ENCODE peak calls at places on chromosomes 16 and 17, in five cellular contexts. E is MM.1S, A is PC-9, O is GM23338, X is PC-3. D is an unnamed sample. For H3F3A and H3K9me2, the result is how much of the 10 kb centered on the place peaks cover.

GRCh38 chr17:65627892-65628622 is 66.6 kb upstream of the AXIN2 start:
- DNase-seq in E (peak), A (peak), O (no peak), X (peak), D (peak)

GRCh38 chr17:30380106-30380420 is 1.3 kb downstream of the CPD start:
- DNase-seq in E (no peak), A (no peak), O (no peak), X (peak), D (peak)

GRCh38 chr17:58269557-58270291 is 11.0 kb downstream of the MPO start:
- DNase-seq in E (no peak), A (no peak), O (no peak), X (no peak), D (no peak)

GRCh38 chr16:16991711-16992110 is 479.0 kb downstream of the XYLT1 start:
- DNase-seq in E (no peak), A (no peak), O (peak), X (no peak), D (no peak)

GRCh38 chr17:980406-981291 is 1.1 kb upstream of the NXN start:
- DNase-seq in E (peak), A (peak), O (peak), X (peak), D (peak)

GRCh38 chr17:2364132-2365116 is 27.1 kb downstream of the SGSM2 start:
- DNase-seq in E (no peak), A (no peak), O (no peak), X (no peak), D (no peak)

GRCh38 chr16:55499951-55500350 is 8.9 kb upstream of the LPCAT2 start:
- DNase-seq in E (no peak), A (peak), O (no peak), X (peak), D (peak)

GRCh38 chr16:30005341-30006094 is 5.3 kb downstream of the DOC2A start:
- DNase-seq in E (peak), A (no peak), O (peak), X (peak), D (peak)

GRCh38 chr16:84109598-84110325 is 7.0 kb downstream of the MBTPS1 start:
- DNase-seq in E (peak), A (no peak), O (no peak), X (no peak), D (peak)

GRCh38 chr16:84107921-84108320 is 8.8 kb downstream of the MBTPS1 start:
- DNase-seq in E (no peak), A (no peak), O (no peak), X (no peak), D (no peak)

GRCh38 chr16:84115919-84116719 is 623 bp downstream of the MBTPS1 start:
- DNase-seq in E (peak), A (peak), O (no peak), X (peak), D (peak)

GRCh38 chr16:84110527-84110926 is 6.2 kb downstream of the MBTPS1 start:
- DNase-seq in E (peak), A (no peak), O (no peak), X (no peak), D (no peak)

DNA sequence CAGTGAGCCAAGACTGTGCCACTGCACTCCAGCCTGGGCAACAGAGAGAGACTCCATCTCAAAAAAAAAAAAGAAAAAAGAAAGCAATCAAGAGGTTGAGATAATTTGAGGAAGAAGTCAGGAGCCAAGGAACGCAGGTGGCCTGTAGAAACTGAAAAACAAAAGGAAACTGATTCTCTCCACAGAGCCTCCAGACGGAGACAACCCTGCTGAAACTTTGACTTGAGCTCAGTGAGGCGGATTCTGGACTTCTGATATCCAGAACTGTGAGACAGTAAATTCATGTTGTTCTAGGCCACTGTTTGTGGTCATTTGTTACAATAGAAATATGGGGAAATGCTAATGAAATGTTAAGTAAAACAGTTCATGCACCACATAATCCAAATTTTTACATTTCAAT is 5.3 kb downstream of the MBTPS1 start:
- DNase-seq in E (peak), A (no peak), O (no peak), X (no peak), D (no peak)
- TF ChIP-seq EZH2 in E (no peak), A (no peak), O (no peak), X (no peak), D (no peak)

GRCh38 chr17:6448473-6448872 is 4.2 kb downstream of the PIMREG start:
- DNase-seq in E (no peak), A (no peak), O (no peak), X (no peak), D (no peak)
- H3F3A ChIP-seq in E (under half), A (under half), O (under half), X (under half), D (under half)

DNA sequence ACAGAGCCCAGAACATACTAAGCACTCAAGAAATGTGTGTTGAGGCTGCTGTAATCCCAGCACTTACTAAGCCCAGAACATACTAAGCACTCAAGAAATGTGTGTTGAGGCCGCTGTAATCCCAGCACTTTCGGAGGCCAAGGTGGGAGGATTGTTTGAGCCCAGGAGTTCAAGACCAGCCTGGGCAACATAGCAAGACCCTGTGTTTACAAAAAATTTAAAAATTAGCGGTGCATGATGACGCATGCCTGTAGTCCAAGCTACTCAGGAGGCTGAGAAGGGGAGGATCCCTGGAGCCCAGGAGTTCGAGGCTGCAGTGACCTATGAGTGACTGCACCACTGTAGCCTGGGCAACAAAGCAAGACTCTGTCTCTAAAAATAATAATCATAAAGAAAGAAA is 6.7 kb upstream of the ZDHHC1 start:
- DNase-seq in E (no peak), A (no peak), O (no peak), X (no peak), D (no peak)
- H3K9me2 ChIP-seq in E (under half), A (under half), O (under half), X (under half), D (under half)

DNA sequence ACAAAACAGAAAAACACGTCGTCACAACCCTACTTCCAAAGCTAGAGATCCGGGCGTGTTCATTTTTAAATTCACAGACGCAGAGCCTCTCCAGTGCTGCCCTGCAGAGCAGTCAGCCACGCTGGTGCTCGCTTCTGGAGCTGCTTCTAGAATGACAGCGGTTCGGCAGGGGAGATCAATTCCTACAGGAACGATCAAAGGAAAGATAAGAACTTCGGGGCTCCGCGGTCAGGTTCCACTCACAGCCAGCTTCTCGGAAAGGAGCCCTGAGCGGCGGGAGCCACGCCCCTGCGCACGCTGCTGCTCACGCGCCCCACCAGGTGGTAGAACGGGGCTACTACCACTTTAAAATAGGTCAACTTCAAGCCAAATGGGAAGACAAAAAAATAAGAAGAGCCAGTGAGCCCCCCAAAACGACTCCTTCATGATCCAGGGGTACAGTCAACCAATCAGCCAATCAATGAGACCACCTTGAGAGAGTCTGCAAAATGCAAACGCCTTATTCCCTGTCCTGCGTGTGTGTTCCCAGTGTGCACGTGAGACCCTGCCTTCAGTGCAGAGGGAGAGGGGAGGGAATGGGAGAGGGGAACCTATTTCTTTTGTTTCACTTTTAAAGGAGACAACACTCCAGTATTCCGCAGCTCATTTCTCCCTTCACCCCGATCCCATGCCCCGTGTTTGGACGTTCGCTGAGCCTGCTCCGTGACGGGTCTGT is 209.7 kb downstream of the RBFOX3 start:
- DNase-seq in E (peak), A (no peak), O (peak), X (peak), D (peak)
- TF ChIP-seq EZH2 in E (no peak), A (no peak), O (no peak), X (no peak), D (no peak)

GRCh38 chr17:44191941-44192496 is 5.2 kb downstream of the TMUB2 start:
- DNase-seq in E (no peak), A (no peak), O (peak), X (peak), D (no peak)

GRCh38 chr17:44190496-44190895 is 3.7 kb downstream of the TMUB2 start:
- DNase-seq in E (no peak), A (no peak), O (no peak), X (no peak), D (no peak)

GRCh38 chr17:44193326-44194084 is 6.2 kb downstream of the ATXN7L3 start:
- DNase-seq in E (no peak), A (no peak), O (no peak), X (no peak), D (no peak)

GRCh38 chr17:44191389-44191788 is 4.6 kb downstream of the TMUB2 start:
- DNase-seq in E (no peak), A (no peak), O (no peak), X (no peak), D (no peak)

GRCh38 chr17:44192750-44193149 is 6.0 kb downstream of the TMUB2 start:
- DNase-seq in E (no peak), A (no peak), O (no peak), X (no peak), D (no peak)
- H3F3A ChIP-seq in E (under half), A (under half), O (under half), X (under half), D (under half)

DNA sequence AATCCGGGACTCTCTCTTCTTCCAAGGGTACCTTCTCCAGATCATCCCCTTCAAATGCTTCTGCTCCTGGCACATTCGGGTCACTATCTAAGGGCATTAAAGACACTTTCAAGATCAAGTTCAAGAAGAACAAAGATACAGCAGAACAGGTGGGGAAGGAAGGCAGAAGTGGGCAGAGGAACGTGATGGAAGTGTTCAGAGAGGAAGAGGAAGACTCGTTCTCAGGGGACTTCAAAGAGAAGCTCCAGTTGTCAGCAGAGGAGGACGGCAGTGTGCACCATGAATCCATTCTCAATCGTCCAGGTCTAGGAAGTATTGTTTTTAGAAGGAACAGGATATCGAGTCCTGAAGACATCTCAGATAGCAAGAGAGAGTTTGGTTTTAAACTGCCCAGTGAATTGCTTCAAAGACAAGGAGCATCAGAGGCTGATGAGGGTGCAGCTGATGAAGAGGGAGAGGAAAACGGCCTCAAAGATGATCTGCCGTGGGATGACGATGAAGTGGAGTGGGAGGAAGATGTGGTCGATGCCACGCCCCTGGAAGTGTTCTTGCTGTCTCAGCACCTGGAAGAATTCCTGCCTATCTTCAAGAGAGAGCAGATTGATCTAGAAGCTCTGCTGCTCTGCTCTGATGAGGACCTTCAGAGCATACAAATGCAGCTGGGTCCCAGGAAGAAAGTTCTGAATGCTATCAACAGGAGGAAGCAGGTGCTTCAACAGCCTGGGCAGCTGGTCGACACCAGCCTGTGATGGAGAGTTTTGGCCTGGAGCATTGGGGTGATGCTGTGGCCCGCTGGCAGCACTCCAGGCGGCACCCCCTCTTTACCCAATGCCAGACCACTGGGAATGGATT is 16.8 kb downstream of the ANKS4B start:
- DNase-seq in E (no peak), A (no peak), O (no peak), X (no peak), D (no peak)
- H3K9me2 ChIP-seq in E (under half), A (under half), O (under half), X (under half), D (under half)

DNA sequence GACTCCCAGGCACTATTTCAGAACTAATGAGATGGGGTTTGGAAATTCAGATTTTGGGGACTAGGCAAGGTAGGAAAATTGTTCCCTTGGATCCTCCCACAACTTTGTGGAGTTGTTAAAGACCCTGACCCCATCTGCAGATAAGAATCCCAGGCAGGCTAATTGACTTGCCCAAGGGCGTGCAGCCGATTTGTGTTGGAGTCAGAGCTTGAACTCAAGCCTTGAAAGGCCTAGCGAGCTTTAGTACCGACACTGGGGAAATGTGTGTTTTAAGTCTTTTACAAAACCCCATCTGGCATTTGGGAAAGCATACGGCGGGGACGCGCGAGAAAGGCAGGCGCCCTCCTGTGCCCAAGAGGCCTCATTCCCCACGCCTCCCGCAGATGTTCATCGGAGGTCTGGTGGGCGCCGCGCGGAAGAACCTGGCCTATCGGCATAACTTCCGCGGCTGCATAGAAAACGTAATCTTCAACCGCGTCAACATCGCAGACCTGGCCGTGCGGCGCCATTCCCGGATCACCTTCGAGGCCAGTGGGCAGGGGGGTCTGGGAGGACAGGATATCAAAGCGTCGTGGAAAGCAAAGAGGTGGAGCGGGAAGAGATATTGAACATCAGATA is 4.3 kb downstream of the CNTNAP1 start:
- DNase-seq in E (no peak), A (no peak), O (no peak), X (no peak), D (no peak)
- TF ChIP-seq EZH2 in E (no peak), A (no peak), O (no peak), X (no peak), D (no peak)

GRCh38 chr17:6569391-6570302 is 13.3 kb upstream of the PITPNM3 start:
- DNase-seq in E (no peak), A (no peak), O (no peak), X (no peak), D (no peak)
- H3F3A ChIP-seq in E (under half), A (under half), O (under half), X (under half), D (under half)

D was measured in GM23248.